ENCODE peak calls at places on chromosomes 11 and 22, in six cellular contexts. U, T, A, N, F and J are unnamed samples.

GRCh38 chr11:82732734-82733443 is 775 bp downstream of the FAM181B start:
- DNase-seq in U (no peak), T (peak), A (peak), N (no peak), F (no peak), J (no peak)

GRCh38 chr11:64654439-64654838 is 63.4 kb downstream of the SLC22A12 start:
- DNase-seq in U (no peak), T (no peak), A (no peak), N (no peak), F (no peak), J (no peak)

GRCh38 chr22:27439131-27439530 is 362.4 kb downstream of the MN1 start:
- DNase-seq in U (no peak), T (no peak), A (no peak), N (no peak), F (no peak), J (no peak)

GRCh38 chr11:84889556-84889955 is 737.6 kb downstream of the DLG2 start:
- DNase-seq in U (no peak), T (no peak), A (no peak), N (no peak), F (no peak), J (no peak)

GRCh38 chr11:8871283-8871775 is 39.7 kb upstream of the AKIP1 start:
- DNase-seq in U (peak), T (peak), A (peak), N (peak), F (peak), J (no peak)

GRCh38 chr22:33699176-33699575 is 221.1 kb downstream of the LARGE1 start:
- DNase-seq in U (no peak), T (no peak), A (no peak), N (no peak), F (no peak), J (no peak)

GRCh38 chr22:26398741-26399153 is 30.3 kb upstream of the ASPHD2 start:
- DNase-seq in U (peak), T (peak), A (peak), N (peak), F (peak), J (no peak)

GRCh38 chr22:20459152-20459542 is 21.5 kb upstream of the SCARF2 start:
- DNase-seq in U (no peak), T (peak), A (no peak), N (no peak), F (no peak), J (no peak)

GRCh38 chr11:59719556-59719955 is 5.9 kb upstream of the OR10V1 start:
- DNase-seq in U (no peak), T (no peak), A (no peak), N (no peak), F (no peak), J (no peak)

GRCh38 chr11:86955111-86955673 is at the start of gene FZD4:
- DNase-seq in U (peak), T (peak), A (peak), N (peak), F (peak), J (peak)

GRCh38 chr22:21861290-21861848 is 6.1 kb downstream of the MAPK1 start:
- DNase-seq in U (no peak), T (no peak), A (no peak), N (no peak), F (peak), J (no peak)

GRCh38 chr11:41116970-41117369 is 342.5 kb downstream of the LRRC4C start:
- DNase-seq in U (no peak), T (peak), A (no peak), N (no peak), F (no peak), J (no peak)

GRCh38 chr11:17636721-17637120 is 82.7 kb upstream of the MYOD1 start:
- DNase-seq in U (no peak), T (no peak), A (no peak), N (no peak), F (no peak), J (no peak)

GRCh38 chr11:113623114-113623513 is 83.0 kb downstream of the TMPRSS5 start:
- DNase-seq in U (no peak), T (no peak), A (no peak), N (no peak), F (no peak), J (no peak)

GRCh38 chr11:15472405-15472799 is 357.7 kb downstream of the INSC start:
- DNase-seq in U (no peak), T (peak), A (no peak), N (no peak), F (no peak), J (no peak)

GRCh38 chr11:31871310-31872073 is 60.4 kb upstream of the PAX6 start:
- DNase-seq in U (no peak), T (no peak), A (no peak), N (no peak), F (no peak), J (no peak)
- TF ChIP-seq CTCF in U (no peak), T (no peak), A (no peak), N (no peak), F (no peak), J (no peak)

DNA sequence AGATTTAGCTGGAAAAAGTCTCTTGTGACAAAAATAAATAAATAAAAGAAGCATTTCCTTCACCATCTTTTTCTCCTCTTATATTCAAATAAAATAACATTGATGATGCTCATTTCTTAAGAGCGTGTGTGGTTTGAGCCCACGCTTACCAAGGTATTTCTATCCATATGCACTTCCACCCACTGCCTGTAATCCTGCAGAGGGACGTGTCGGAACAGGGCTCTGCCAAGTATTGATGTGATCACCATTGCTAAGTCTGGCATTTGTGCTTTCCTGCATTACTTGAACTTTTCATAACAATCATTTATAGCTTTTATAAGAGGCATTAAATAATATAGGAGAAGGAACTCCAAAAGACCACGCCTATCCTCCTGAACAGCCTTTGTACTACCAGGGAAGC is 107.6 kb downstream of the SHANK2 start:
- DNase-seq in U (no peak), T (no peak), A (no peak), N (no peak), F (no peak), J (no peak)
- TF ChIP-seq CTCF in U (no peak), T (no peak), A (no peak), N (no peak), F (no peak), J (no peak)

DNA sequence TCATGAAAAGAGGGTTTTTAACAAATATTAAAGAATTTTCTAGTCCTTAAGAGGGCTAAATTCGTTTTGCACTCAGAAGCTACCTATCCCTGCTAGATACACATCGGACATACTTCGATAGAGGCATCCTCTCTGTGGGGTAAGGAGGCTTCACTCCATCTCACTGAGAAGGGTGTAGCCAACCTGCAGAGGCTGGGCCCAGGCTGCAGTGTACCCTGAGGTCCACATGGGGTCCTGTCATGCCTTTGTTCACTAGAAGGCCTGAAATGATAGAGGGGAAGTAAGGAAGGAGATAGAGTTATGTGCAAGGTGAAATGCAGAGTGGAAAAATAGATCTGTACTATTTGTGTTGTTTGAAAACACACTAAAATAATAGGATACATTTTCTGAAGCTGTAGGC is 45.6 kb downstream of the IGSF9B start:
- DNase-seq in U (no peak), T (no peak), A (no peak), N (no peak), F (no peak), J (no peak)
- TF ChIP-seq CTCF in U (no peak), T (peak), A (no peak), N (no peak), F (no peak), J (no peak)

DNA sequence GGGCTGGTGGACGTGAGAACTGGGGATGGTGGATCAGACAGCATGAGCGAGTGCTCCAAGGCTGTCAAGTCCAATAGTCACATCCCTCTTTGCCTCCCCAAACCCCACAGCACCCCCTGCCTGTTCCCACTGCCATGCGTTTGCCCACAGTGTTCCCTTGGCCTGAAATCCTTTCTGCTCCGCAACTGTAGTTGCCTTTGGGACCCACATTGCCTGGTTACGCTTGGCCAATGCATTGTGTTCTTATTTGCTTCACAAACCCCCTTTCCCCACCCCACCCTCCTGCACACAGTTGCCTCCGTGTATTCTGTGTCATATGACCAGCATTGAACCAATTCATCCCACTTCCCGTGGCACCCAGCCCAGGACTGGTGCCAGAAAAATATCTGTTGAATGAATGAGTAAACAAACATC is 2.1 kb upstream of the KIAA0930 start:
- DNase-seq in U (peak), T (peak), A (peak), N (no peak), F (peak), J (no peak)
- TF ChIP-seq CTCF in U (no peak), T (no peak), A (no peak), N (no peak), F (no peak), J (no peak)

DNA sequence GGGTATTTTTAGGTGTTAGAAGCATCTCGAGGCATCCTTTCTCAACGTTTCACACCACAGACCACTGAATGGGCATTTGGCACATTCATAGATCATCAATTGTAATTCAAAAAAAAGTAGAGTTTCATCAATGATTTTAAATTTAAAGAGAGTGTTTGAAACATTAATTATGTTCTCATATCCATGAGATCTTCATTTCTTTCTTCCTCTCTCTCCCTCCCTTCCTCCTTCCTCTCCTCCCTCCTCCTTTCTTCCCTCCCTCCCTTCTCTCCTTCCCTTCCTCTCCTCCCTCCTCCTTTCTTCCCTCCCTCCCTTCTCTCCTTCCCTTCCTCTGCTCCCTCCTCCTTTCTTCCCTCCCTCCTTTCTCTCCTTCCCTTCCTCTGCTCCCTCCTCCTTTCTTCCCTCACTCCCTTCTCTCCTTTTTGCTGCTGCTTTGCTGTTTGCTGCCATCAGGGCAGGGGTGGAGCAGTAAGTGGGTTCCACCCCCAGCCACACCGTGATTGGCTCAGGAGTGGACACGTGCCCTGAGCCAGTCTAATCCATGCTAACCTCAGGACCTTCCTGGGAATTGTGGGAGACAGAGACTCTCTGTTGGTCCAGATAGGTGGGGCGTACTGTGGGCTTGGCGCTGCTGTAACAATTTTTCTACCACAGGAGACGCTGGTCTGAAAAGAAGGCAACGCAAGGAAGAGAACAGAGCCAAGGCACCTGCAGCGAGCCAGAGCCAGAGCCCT is 33.8 kb upstream of the APOBEC3A start:
- DNase-seq in U (peak), T (peak), A (peak), N (peak), F (peak), J (no peak)
- TF ChIP-seq CTCF in U (no peak), T (no peak), A (peak), N (peak), F (no peak), J (no peak)

GRCh38 chr11:27696961-27697360 is 3.3 kb downstream of the BDNF start:
- DNase-seq in U (no peak), T (no peak), A (no peak), N (no peak), F (no peak), J (no peak)

GRCh38 chr11:27696112-27696511 is 4.1 kb downstream of the BDNF start:
- DNase-seq in U (no peak), T (no peak), A (no peak), N (no peak), F (no peak), J (no peak)

GRCh38 chr11:27697679-27698275 is 2.5 kb downstream of the BDNF start:
- DNase-seq in U (no peak), T (peak), A (no peak), N (no peak), F (no peak), J (no peak)

GRCh38 chr11:27693398-27693797 is 6.9 kb downstream of the BDNF start:
- DNase-seq in U (no peak), T (no peak), A (no peak), N (no peak), F (no peak), J (no peak)

GRCh38 chr11:27694992-27695391 is 5.3 kb downstream of the BDNF start:
- DNase-seq in U (no peak), T (peak), A (no peak), N (no peak), F (no peak), J (no peak)
- TF ChIP-seq CTCF in U (no peak), T (peak), A (no peak), N (peak), F (peak), J (no peak)

GRCh38 chr11:3169235-3169951 is 4.3 kb upstream of the OSBPL5 start:
- DNase-seq in U (peak), T (peak), A (peak), N (peak), F (no peak), J (no peak)
- TF ChIP-seq CTCF in U (no peak), T (no peak), A (no peak), N (peak), F (no peak), J (no peak)

DNA sequence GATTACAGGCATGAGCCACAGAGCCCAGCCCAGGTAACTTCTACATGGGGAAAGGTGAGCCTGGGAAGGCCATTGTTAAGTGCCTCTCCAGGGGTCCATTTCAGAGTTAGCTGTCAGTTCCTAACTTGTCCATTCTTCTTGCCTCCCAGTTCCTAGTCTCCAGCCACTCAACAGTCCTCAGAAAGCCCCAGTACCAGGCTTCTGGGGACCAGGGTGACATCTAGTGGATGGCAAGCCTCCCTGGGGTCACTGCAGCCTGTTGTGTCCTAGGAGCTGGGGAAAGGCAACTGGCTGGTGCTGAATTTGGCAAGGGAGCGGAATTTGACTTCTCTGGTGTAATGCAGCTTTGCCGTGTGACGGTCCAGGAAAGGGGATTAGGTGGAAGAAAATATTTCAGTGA is 2.1 kb downstream of the LGALS12 start:
- DNase-seq in U (peak), T (peak), A (peak), N (peak), F (peak), J (no peak)
- TF ChIP-seq CTCF in U (peak), T (peak), A (peak), N (peak), F (no peak), J (no peak)